ENCODE peak calls at places on chromosomes 6 and 20, in ten cellular contexts. J is brain microvascular endothelial cell; U is CD8-positive, alpha-beta memory T cell; F is AG10803; B is BJ; Y is SJSA1; M is fibroblast of lung; V is cardiac fibroblast; S is cardiac muscle cell; H is A673. Q is an unnamed sample.

GRCh38 chr6:87583822-87584221 is 6.0 kb downstream of the RARS2 start:
- DNase-seq in F (no peak), V (no peak), Y (no peak), M (no peak), B (no peak), H (no peak), J (no peak), S (no peak), U (no peak), Q (no peak)

GRCh38 chr6:24183584-24183983 is 57.6 kb downstream of the NRSN1 start:
- DNase-seq in S (no peak), V (no peak), M (no peak), F (no peak), J (no peak), H (no peak), U (no peak), B (no peak), Y (no peak), Q (no peak)

GRCh38 chr6:72810571-72811280 is 188.9 kb downstream of the KCNQ5 start:
- DNase-seq in V (no peak), H (no peak), F (no peak), S (no peak), J (no peak), Y (no peak), B (no peak), U (no peak), M (no peak), Q (no peak)

GRCh38 chr20:13243826-13244376 is 22.8 kb downstream of the ISM1 start:
- DNase-seq in U (no peak), B (no peak), H (no peak), S (no peak), J (peak), M (no peak), Y (no peak), V (no peak), F (peak), Q (no peak)

GRCh38 chr6:158707120-158707519 is 57.3 kb downstream of the SYTL3 start:
- DNase-seq in M (peak), F (peak), V (peak), B (no peak), U (no peak), Y (peak), S (peak), H (no peak), J (peak), Q (no peak)

GRCh38 chr6:87929843-87930288 is 117.8 kb upstream of the SPACA1 start:
- DNase-seq in V (peak), F (peak), U (peak), Y (peak), H (peak), B (peak), S (peak), J (peak), M (peak), Q (peak)

GRCh38 chr20:31869673-31869941 is 720 bp downstream of the DUSP15 start:
- DNase-seq in J (no peak), H (no peak), F (no peak), V (no peak), B (no peak), Y (no peak), U (no peak), S (no peak), M (no peak), Q (no peak)

GRCh38 chr6:115899883-115900282 is 160.8 kb downstream of the FRK start:
- DNase-seq in J (no peak), H (no peak), M (no peak), Y (no peak), U (no peak), V (no peak), B (no peak), S (no peak), F (no peak), Q (no peak)

GRCh38 chr6:116531675-116532570 is 13.6 kb downstream of the TRAPPC3L start:
- DNase-seq in M (peak), J (peak), Y (peak), V (peak), B (no peak), U (peak), F (peak), S (peak), H (peak), Q (peak)

GRCh38 chr20:43189614-43190331 is at the start of gene PTPRT:
- DNase-seq in B (no peak), J (no peak), H (no peak), Y (no peak), F (no peak), S (peak), U (no peak), M (no peak), V (no peak), Q (no peak)

DNA sequence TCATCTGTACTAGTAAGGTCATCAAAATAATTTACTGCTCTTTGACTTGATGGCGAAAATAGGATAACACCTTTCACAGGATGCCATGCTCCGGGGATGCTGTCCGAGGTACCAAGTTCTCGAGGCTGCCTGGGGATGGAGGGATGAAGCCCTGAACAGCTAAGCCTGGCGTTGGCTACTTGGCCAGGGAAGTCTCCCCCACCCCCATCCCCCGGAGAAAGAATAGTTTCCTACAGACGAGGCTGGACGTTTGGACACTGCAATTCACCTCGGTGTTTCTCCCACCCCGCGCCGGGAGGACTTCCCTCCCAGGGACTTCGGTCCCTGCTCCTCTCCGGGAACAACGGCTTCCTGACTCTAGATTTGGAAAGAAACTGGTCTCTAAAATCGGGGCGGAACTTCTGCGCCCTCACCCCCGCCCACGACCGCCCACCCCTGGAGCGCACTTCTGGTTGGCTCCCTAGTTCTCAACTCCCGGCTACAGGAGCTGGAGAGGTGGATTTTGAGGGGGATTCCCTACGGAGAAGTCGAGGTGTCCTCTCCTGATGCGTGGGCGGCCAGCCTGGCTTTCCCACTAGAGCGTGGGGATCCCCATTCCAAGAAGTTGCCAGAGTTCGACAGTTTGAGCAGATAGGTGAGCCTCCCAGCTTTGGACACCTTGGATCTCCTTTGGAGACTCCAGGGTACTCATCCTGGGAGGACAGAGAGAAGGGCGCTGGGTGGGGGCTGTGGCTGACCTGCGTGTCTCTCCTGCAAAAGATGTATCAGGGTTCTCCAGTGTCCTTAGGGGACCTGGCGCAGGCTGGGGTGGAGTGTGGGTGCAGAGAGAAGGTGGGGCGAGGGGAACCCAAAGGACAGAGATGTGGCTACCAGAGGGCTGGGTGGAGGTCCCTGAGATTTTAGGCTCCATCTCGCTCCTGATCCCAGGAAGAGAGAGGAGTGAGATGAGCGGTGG is 1.1 kb downstream of the PCSK2 start:
- DNase-seq in V (no peak), Y (no peak), S (peak), F (peak), J (no peak), B (no peak), M (peak), H (peak), U (no peak), Q (no peak)
- H3K4me3 ChIP-seq in V (no peak), Y (no peak), S (no peak), F (no peak), J (no peak), B (no peak), M (no peak), H (peak), U (no peak), Q (no peak)

DNA sequence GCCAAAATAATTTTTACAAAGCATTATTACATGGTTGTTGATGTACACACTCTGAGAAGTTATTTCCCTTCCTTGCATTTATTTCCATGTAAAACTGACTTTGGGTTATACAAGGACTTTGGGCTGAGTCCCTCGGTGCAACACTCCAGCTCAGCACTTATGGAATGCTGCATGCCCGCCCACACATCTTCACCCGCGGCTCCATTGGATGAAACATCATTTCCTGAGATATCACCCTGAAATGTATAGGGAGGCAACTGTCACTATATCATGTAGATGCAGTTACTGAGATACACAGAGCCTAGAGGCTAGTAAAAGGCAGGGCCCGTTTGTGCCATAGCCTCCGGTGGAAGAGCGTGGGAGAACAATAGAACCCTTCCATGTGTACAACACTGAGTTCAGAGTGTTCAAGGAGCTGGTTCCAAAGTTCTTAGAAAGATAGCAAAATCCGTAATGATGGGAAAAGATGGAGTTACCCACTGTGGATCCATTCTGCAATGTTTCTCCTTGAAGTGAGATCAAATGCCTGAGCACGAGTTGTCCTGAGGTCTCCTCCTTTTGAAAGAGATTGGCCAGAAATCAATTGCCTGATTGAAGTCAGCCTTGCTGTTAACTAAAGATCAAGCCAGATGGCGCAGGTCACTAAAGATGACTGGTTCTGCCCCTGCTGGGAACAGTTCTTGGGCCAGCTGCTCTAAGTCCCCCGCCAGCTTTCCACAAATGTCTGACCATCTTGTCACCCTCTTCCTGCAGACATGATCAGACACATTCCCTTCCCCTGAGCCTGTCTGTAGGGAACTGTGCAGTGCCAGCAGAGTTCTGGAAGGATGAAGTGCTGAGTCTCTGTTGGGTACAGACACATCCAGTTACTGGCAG is 100.9 kb upstream of the IYD start:
- DNase-seq in Y (no peak), J (peak), V (peak), B (no peak), M (peak), U (no peak), H (peak), F (peak), S (no peak), Q (no peak)
- H3K4me3 ChIP-seq in Y (no peak), J (no peak), V (no peak), B (no peak), M (no peak), U (no peak), H (no peak), F (no peak), S (no peak), Q (no peak)

DNA sequence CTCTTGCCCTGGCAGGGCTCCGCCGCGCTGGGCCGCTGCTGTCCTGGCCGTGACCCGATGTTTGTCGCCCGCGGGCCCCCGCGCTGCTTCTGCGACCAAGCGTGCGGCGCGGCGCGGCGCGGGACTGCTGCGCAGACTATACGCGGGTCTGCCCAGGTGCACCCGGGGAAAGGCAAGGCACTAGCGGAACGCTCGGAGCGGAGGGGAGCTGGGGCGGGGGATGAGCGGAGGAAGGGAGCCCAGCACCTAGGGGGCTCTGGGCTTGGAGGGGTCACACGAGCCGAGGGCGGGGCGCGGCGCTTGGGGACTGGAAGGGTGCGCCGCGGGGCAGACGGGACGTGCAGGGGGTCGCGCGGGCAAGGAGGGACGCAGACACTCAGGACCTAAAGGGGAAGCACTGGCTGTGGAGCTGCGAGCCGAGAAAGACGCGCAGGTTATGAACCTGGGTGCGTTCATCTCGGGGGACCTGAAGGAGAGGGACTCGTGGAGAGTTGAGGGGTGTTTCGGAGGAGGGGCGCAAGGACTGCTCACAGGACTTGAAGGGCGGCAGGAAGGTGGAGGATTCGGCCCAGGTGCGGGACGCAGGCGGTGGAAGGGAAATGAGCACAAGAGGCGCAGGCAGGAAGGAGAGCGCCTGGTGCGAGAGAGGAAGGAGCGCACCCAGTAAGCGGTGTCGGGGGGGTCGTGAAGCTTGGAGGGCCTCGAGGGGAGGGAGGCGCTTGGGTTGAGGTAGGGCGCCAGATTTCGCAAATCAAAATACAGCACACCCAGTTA is 40.8 kb upstream of the ZNFX1 start:
- DNase-seq in M (no peak), F (no peak), S (peak), B (no peak), V (no peak), Y (no peak), H (no peak), J (no peak), U (peak), Q (peak)
- H3K4me3 ChIP-seq in M (no peak), F (peak), S (peak), B (no peak), V (peak), Y (no peak), H (no peak), J (no peak), U (peak), Q (peak)

DNA sequence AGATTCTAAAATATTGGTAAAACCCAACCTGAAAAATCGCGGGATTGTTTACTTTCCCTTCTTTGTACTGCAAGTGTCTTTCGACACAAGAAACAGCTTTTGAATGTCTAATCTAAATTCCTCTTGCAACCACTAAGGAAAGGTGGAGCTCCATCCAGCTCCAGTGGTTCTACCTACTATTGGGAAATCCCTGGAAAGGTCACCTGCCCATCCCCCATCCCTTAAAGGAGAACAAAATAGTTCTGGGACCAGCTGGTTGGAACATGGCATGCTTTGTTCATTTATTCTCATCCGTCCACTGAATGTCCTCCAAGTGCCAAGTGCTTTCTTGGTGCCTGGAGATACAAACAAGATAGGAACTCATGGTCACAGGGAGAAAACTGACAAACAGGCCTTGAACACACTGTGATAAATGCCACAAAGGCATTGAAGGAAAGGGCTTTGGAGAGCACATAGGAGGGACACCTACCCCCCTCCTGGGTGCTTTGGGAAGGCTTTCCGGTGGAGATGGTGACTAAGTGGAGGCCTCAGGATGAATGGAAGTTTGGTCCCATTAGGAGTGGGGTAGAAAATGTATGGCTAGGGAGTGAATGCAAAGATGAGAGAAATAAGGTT is 2.3 kb upstream of the CITED2 start:
- DNase-seq in U (no peak), F (peak), Y (no peak), J (no peak), M (peak), B (no peak), H (peak), V (peak), S (peak), Q (no peak)
- H3K4me3 ChIP-seq in U (no peak), F (peak), Y (no peak), J (no peak), M (peak), B (peak), H (peak), V (peak), S (peak), Q (no peak)

Q was measured in Jurkat, Clone E6-1.